ENCODE peak calls at places on chromosomes 6 and 20, in seven cellular contexts. H is A549, Q is SK-N-SH, J is HCT116, S is NB4, C is GM12878, U is WTC11. Y is an unnamed sample.

GRCh38 chr20:40103420-40103819 is 585.6 kb downstream of the MAFB start:
- DNase-seq in H (no peak), Q (no peak), J (no peak), S (no peak), C (no peak), U (no peak), Y (no peak)

GRCh38 chr6:148263010-148263409 is 79.6 kb upstream of the SASH1 start:
- DNase-seq in H (peak; percentile 1), Q (no peak), J (no peak), S (no peak), C (no peak), U (no peak), Y (no peak)

GRCh38 chr6:81997091-81997926 is 244.8 kb upstream of the TENT5A start:
- DNase-seq in H (no peak), Q (no peak), J (no peak), S (peak; percentile 34), C (peak; percentile 57), U (no peak), Y (no peak)

GRCh38 chr6:117226778-117227177 is 38.6 kb upstream of the VGLL2 start:
- DNase-seq in H (no peak), Q (no peak), J (no peak), S (no peak), C (no peak), U (no peak), Y (no peak)

GRCh38 chr20:16732506-16733152 is 2.8 kb downstream of the SNRPB2 start:
- DNase-seq in H (no peak), Q (peak; percentile 15), J (no peak), S (peak; percentile 89), C (no peak), U (no peak), Y (no peak)

GRCh38 chr20:19738936-19739335 is 19.1 kb upstream of the RIN2 start:
- DNase-seq in H (no peak), Q (no peak), J (no peak), S (no peak), C (no peak), U (no peak), Y (no peak)

GRCh38 chr6:27502508-27503435 is 29.9 kb upstream of the ZNF184 start:
- DNase-seq in H (peak; percentile 83), Q (no peak), J (peak; percentile 68), S (peak; percentile 84), C (peak; percentile 80), U (peak; percentile 81), Y (peak; percentile 68)

GRCh38 chr6:15244605-15245360 is 1.1 kb upstream of the JARID2 start:
- DNase-seq in H (peak; percentile 71), Q (no peak), J (no peak), S (peak; percentile 84), C (no peak), U (peak; percentile 66), Y (peak; percentile 60)

GRCh38 chr6:157259443-157259842 is 63.9 kb downstream of the TMEM242 start:
- DNase-seq in H (no peak), Q (no peak), J (no peak), S (no peak), C (no peak), U (no peak), Y (no peak)

GRCh38 chr6:38755207-38755606 is 40.1 kb downstream of the DNAH8 start:
- DNase-seq in H (no peak), Q (no peak), J (peak; percentile 32), S (no peak), C (no peak), U (no peak), Y (no peak)

GRCh38 chr6:144993870-144994269 is 708.7 kb downstream of the UTRN start:
- DNase-seq in H (no peak), Q (no peak), J (no peak), S (no peak), C (no peak), U (no peak), Y (peak; percentile 80)

GRCh38 chr6:155272353-155273222 is 8.8 kb downstream of the CLDN20 start:
- DNase-seq in H (no peak), Q (no peak), J (no peak), S (no peak), C (no peak), U (no peak), Y (no peak)

GRCh38 chr6:31075528-31075927 is 36.8 kb downstream of the C6orf15 start:
- DNase-seq in H (no peak), Q (no peak), J (no peak), S (no peak), C (no peak), U (no peak), Y (no peak)

GRCh38 chr6:21595265-21595950 is 1.9 kb downstream of the SOX4 start:
- DNase-seq in H (peak; percentile 42), Q (peak; percentile 34), J (no peak), S (peak; percentile 58), C (no peak), U (peak; percentile 22), Y (no peak)
- TF ChIP-seq MAX in H (peak; percentile 30), Q (no peak), J (no peak), S (no peak), C (no peak), U (no peak), Y (no peak)

GRCh38 chr6:147204060-147204785 is at the start of gene STXBP5:
- DNase-seq in H (peak; percentile 32), Q (peak; percentile 66), J (no peak), S (peak; percentile 91), C (no peak), U (peak; percentile 45), Y (peak; percentile 64)

GRCh38 chr6:147202516-147203310 is 1.5 kb upstream of the STXBP5 start:
- DNase-seq in H (peak; percentile 94), Q (peak; percentile 87), J (peak; percentile 95), S (peak; percentile 98), C (peak; percentile 92), U (peak; percentile 65), Y (peak; percentile 95)

GRCh38 chr6:147205690-147206600 is 1.7 kb downstream of the STXBP5 start:
- DNase-seq in H (peak; percentile 17), Q (peak; percentile 41), J (no peak), S (no peak), C (no peak), U (no peak), Y (no peak)

GRCh38 chr6:147203311-147204059 is 732 bp upstream of the STXBP5 start:
- DNase-seq in H (peak; percentile 65), Q (peak; percentile 95), J (peak; percentile 24), S (peak; percentile 91), C (peak; percentile 9), U (peak; percentile 63), Y (peak; percentile 80)

GRCh38 chr6:147204843-147205311 is 660 bp downstream of the STXBP5 start:
- DNase-seq in H (no peak), Q (no peak), J (no peak), S (no peak), C (no peak), U (no peak), Y (peak; percentile 29)
- TF ChIP-seq MAX in H (no peak), Q (no peak), J (no peak), S (no peak), C (no peak), U (no peak), Y (no peak)

GRCh38 chr20:57876163-57876562 is 166.3 kb upstream of the PMEPA1 start:
- DNase-seq in H (no peak), Q (no peak), J (no peak), S (no peak), C (no peak), U (no peak), Y (no peak)
- TF ChIP-seq MAX in H (no peak), Q (no peak), J (no peak), S (no peak), C (no peak), U (no peak), Y (no peak)

GRCh38 chr20:6783752-6784725 is 16.6 kb downstream of the BMP2 start:
- DNase-seq in H (no peak), Q (no peak), J (no peak), S (peak; percentile 57), C (no peak), U (no peak), Y (peak; percentile 54)

GRCh38 chr20:6784767-6785166 is 17.3 kb downstream of the BMP2 start:
- DNase-seq in H (no peak), Q (no peak), J (no peak), S (no peak), C (no peak), U (no peak), Y (no peak)

DNA sequence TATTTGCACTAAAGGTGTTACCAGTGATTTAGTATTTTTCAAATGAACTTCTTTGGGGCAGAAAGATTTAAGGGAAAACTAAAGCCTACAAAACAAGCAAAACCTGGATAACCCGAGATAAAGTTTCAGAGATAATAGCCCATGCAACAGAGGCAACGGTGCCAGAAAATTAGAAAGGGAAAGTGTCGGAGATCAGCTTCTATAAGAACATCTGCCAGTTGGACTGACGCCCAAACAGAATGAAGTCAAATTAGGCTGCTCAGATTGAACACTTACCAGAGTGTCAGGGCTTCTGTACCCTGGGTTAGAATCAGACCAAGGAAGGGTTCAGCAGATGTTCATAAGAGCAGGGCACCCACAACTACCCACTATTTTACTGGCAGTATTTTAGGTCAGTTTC is 12.9 kb downstream of the BMP2 start:
- DNase-seq in H (no peak), Q (peak; percentile 17), J (no peak), S (no peak), C (no peak), U (no peak), Y (no peak)
- TF ChIP-seq MAX in H (no peak), Q (no peak), J (no peak), S (no peak), C (no peak), U (no peak), Y (no peak)

Y was measured in endothelial cell of umbilical vein.